ENCODE peak calls at places on chromosomes 7 and 10, in four cellular contexts. R is CD4-positive, alpha-beta T cell; D is BE2C; V is cardiac muscle cell. U is an unnamed sample.

GRCh38 chr7:158828343-158829020 is 827 bp downstream of the ESYT2 start:
- DNase-seq in D (peak; percentile 53), V (peak; percentile 38), R (no peak), U (peak; percentile 33)

GRCh38 chr10:70253878-70254765 is 20.9 kb upstream of the PPA1 start:
- DNase-seq in D (no peak), R (no peak), V (no peak), U (no peak)

GRCh38 chr10:132606031-132606491 is 68.5 kb downstream of the INPP5A start:
- DNase-seq in D (no peak), V (no peak), R (no peak), U (no peak)

GRCh38 chr10:71124921-71125748 is 87.2 kb upstream of the UNC5B start:
- DNase-seq in V (no peak), D (no peak), R (no peak), U (no peak)

GRCh38 chr7:156019776-156020565 is 207.7 kb upstream of the SHH start:
- DNase-seq in V (no peak), R (no peak), D (no peak), U (no peak)

GRCh38 chr7:106031271-106032029 is 68.4 kb downstream of the CDHR3 start:
- DNase-seq in V (peak; percentile 61), R (peak; percentile 11), D (no peak), U (no peak)

GRCh38 chr10:62744136-62744535 is 60.4 kb upstream of the ADO start:
- DNase-seq in D (no peak), V (no peak), R (no peak), U (no peak)

GRCh38 chr7:103296901-103297836 is at the start of gene PMPCB:
- DNase-seq in D (peak; percentile 95), V (peak; percentile 93), R (peak; percentile 93), U (peak; percentile 97)

GRCh38 chr10:122348951-122349361 is 25.6 kb upstream of the PLEKHA1 start:
- DNase-seq in D (no peak), R (no peak), V (no peak), U (no peak)

GRCh38 chr10:75788394-75789205 is 357.2 kb downstream of the LRMDA start:
- DNase-seq in R (no peak), V (peak; percentile 73), D (no peak), U (no peak)

GRCh38 chr10:95308389-95309302 is 17.8 kb upstream of the PDLIM1 start:
- DNase-seq in D (no peak), R (no peak), V (peak; percentile 99), U (no peak)

GRCh38 chr10:3625959-3626751 is 158.9 kb downstream of the KLF6 start:
- DNase-seq in V (peak; percentile 25), D (no peak), R (no peak), U (no peak)

GRCh38 chr10:127012769-127013152 is 107.5 kb downstream of the DOCK1 start:
- DNase-seq in D (no peak), R (no peak), V (peak; percentile 12), U (no peak)

GRCh38 chr10:49844775-49845561 is 82.8 kb upstream of the OGDHL start:
- DNase-seq in D (no peak), R (no peak), V (peak; percentile 74), U (no peak)

GRCh38 chr7:132614428-132615076 is 38.3 kb upstream of the PLXNA4 start:
- DNase-seq in R (no peak), D (peak; percentile 35), V (peak; percentile 60), U (peak; percentile 3)

GRCh38 chr10:95319239-95319638 is 28.4 kb upstream of the PDLIM1 start:
- DNase-seq in R (no peak), D (no peak), V (no peak), U (no peak)

GRCh38 chr7:112665709-112666108 is 124.5 kb downstream of the TMEM168 start:
- DNase-seq in R (no peak), V (peak; percentile 7), D (no peak), U (no peak)

GRCh38 chr7:37346761-37347160 is 101.9 kb downstream of the ELMO1 start:
- DNase-seq in R (no peak), D (no peak), V (no peak), U (no peak)

GRCh38 chr7:108650487-108650886 is 80.8 kb downstream of the DNAJB9 start:
- DNase-seq in D (no peak), V (peak; percentile 80), R (no peak), U (no peak)

GRCh38 chr7:100632951-100633717 is 8.2 kb downstream of the TFR2 start:
- DNase-seq in D (peak; percentile 70), R (peak; percentile 44), V (peak; percentile 31), U (peak; percentile 41)

GRCh38 chr10:93473804-93474472 is 8.2 kb downstream of the MYOF start:
- DNase-seq in V (no peak), D (no peak), R (no peak), U (no peak)

GRCh38 chr7:94348142-94348541 is 46.6 kb upstream of the COL1A2 start:
- DNase-seq in R (no peak), D (no peak), V (peak; percentile 94), U (no peak)

GRCh38 chr10:43230909-43231522 is 35.8 kb downstream of the RASGEF1A start:
- DNase-seq in D (peak; percentile 4), V (no peak), R (no peak), U (no peak)

GRCh38 chr7:30728591-30729100 is 23.3 kb upstream of the INMT start:
- DNase-seq in V (no peak), R (no peak), D (no peak), U (no peak)

GRCh38 chr10:74901240-74901827 is 74.9 kb downstream of the KAT6B start:
- DNase-seq in V (no peak), D (no peak), R (no peak), U (no peak)

GRCh38 chr7:136183981-136184380 is 206.8 kb upstream of the MTPN start:
- DNase-seq in D (peak; percentile 19), R (no peak), V (no peak), U (no peak)

GRCh38 chr10:131739201-131739600 is 161.6 kb upstream of the PPP2R2D start:
- DNase-seq in D (no peak), V (no peak), R (no peak), U (no peak)

GRCh38 chr7:113945018-113945938 is 26.5 kb upstream of the PPP1R3A start:
- DNase-seq in R (no peak), V (no peak), D (no peak), U (no peak)

GRCh38 chr10:125076891-125077643 is 83.3 kb downstream of the CTBP2 start:
- DNase-seq in V (no peak), D (no peak), R (no peak), U (no peak)

GRCh38 chr10:123009105-123009805 is 449 bp downstream of the ACADSB start:
- DNase-seq in V (peak; percentile 8), R (no peak), D (peak; percentile 40), U (peak; percentile 4)

GRCh38 chr10:15200626-15201025 is 32.1 kb upstream of the NMT2 start:
- DNase-seq in D (no peak), R (no peak), V (peak; percentile 84), U (no peak)

GRCh38 chr7:74380720-74381119 is 73.0 kb upstream of the GTF2IRD1 start:
- DNase-seq in D (no peak), R (no peak), V (no peak), U (no peak)

GRCh38 chr7:80499350-80499955 is 12.4 kb downstream of the GNAT3 start:
- DNase-seq in R (no peak), V (peak; percentile 93), D (peak; percentile 12), U (no peak)

GRCh38 chr7:80498481-80499349 is 13.1 kb downstream of the GNAT3 start:
- DNase-seq in D (no peak), V (peak; percentile 65), R (no peak), U (no peak)

GRCh38 chr7:80493121-80493849 is 18.6 kb downstream of the GNAT3 start:
- DNase-seq in V (no peak), R (no peak), D (no peak), U (no peak)

GRCh38 chr7:80500325-80500724 is 11.5 kb downstream of the GNAT3 start:
- DNase-seq in R (no peak), V (no peak), D (no peak), U (no peak)

DNA sequence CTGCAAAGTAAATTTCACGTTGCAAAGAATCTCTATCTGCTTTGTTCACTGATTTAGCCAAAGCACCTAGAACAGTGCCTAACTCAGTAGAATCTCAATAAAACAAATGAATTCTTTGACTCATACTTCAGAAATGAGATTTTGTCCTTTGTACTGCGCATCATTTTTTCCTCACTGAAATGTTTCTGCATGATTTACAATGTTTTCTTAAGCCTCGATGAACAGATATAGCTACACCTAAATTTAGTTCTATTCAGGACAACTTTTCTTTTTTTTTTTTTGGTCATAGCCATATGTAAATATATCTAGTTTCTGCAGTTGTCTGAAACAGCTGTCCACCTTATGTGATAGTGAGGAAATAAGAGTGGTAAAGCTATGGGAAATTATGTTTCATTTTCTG is 15.3 kb downstream of the GNAT3 start:
- DNase-seq in R (no peak), D (no peak), V (no peak), U (no peak)
- TF ChIP-seq CTCF in R (no peak), D (no peak), V (no peak), U (no peak)

GRCh38 chr10:52011113-52011512 is 303.0 kb upstream of the DKK1 start:
- DNase-seq in R (no peak), V (no peak), D (no peak), U (no peak)
- TF ChIP-seq CTCF in R (no peak), V (no peak), D (no peak), U (no peak)

GRCh38 chr7:27991006-27991528 is 189.5 kb downstream of the JAZF1 start:
- DNase-seq in R (no peak), V (no peak), D (no peak), U (no peak)
- TF ChIP-seq CTCF in R (no peak), V (no peak), D (no peak), U (no peak)

DNA sequence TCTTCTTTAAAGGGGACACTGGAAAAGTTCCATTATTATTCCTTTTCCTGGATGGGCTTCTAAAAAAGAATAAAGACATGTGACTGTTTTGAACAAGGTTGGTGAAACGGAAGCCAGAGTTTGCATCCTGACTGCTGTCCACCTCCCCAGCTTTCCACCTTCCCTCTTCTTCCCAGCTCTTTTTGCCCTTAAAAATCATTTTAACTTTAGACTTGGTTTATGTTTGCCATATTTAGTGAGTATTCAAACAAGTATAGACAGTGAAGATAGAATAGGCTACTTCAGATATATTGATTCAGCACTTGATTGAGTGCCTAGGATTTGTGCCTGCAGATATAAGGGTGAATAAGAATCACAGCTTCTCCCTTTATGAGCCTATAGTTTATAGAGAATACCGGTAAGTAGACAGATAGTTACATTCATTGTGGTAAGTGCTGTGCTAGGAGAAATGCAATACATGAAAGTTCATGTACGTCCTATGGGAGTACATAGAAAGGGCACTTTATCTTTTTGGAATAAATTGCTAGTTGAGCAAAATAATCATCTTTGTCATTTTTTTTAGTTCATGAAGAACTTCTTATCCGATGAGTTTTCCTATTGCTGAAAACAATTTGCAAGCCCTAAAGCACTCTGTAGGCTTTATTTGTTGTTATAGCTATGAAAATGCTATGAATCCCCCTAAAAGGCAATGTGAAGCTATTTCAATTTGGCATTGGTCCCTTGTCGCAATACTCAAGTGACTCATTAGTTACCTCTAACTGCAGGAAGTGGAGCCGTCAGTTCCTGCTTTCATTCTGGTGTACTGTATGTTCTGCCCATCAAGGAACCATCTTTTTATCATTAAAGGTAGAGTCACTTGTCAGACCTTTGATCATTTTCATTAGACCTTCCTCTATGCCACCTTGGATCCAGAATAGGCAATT is 57.2 kb upstream of the STRIP2 start:
- DNase-seq in V (peak; percentile 50), R (no peak), D (no peak), U (no peak)
- TF ChIP-seq CTCF in V (no peak), R (peak; percentile 26), D (no peak), U (peak; percentile 28)

U was measured in neural crest cell.